ENCODE peak calls at places on chromosomes 3 and 15, in seven cellular contexts. N, E, D, J, T, V and B are unnamed samples. For H3K36me3, the result is how much of the 10 kb centered on the place peaks cover.

GRCh38 chr3:12948371-12948770 is 107.0 kb upstream of the RPL32 start:
- DNase-seq in J (no peak), E (no peak), V (no peak), N (no peak), D (no peak), T (peak), B (no peak)

GRCh38 chr3:15300318-15301078 is 31.9 kb downstream of the SH3BP5 start:
- DNase-seq in V (no peak), J (peak), E (peak), N (no peak), T (no peak), D (no peak), B (no peak)

GRCh38 chr15:61715082-61715481 is 345.2 kb downstream of the VPS13C start:
- DNase-seq in V (no peak), N (no peak), D (no peak), T (no peak), E (no peak), J (no peak), B (no peak)

GRCh38 chr3:51400169-51400568 is 9.1 kb downstream of the RBM15B start:
- DNase-seq in T (no peak), E (no peak), D (no peak), V (no peak), N (no peak), J (no peak), B (no peak)

GRCh38 chr15:30062881-30063280 is 19.9 kb upstream of the GOLGA8J start:
- DNase-seq in D (no peak), J (no peak), T (no peak), N (no peak), V (no peak), E (no peak), B (no peak)

GRCh38 chr3:101849714-101850326 is 506 bp downstream of the NFKBIZ start:
- DNase-seq in E (peak), J (peak), T (no peak), N (peak), V (peak), D (peak), B (peak)

GRCh38 chr3:85781806-85782205 is 823.0 kb downstream of the CADM2 start:
- DNase-seq in J (no peak), V (no peak), T (no peak), E (no peak), N (no peak), D (no peak), B (no peak)

GRCh38 chr3:182259579-182259978 is 533.7 kb upstream of the ATP11B start:
- DNase-seq in E (no peak), N (no peak), D (peak), J (peak), T (no peak), V (no peak), B (no peak)

GRCh38 chr15:51620647-51621046 is 1.9 kb downstream of the DMXL2 start:
- DNase-seq in E (no peak), J (no peak), N (no peak), V (no peak), D (no peak), T (no peak), B (no peak)

GRCh38 chr3:62028236-62028635 is 345.1 kb downstream of the FEZF2 start:
- DNase-seq in J (no peak), E (no peak), V (no peak), D (no peak), T (no peak), N (no peak), B (no peak)

GRCh38 chr15:71337197-71337845 is 222.1 kb downstream of the THSD4 start:
- DNase-seq in T (no peak), J (no peak), E (no peak), D (peak), N (no peak), V (peak), B (no peak)

GRCh38 chr15:99037646-99038045 is 30.1 kb upstream of the PGPEP1L start:
- DNase-seq in N (no peak), D (no peak), E (no peak), T (no peak), J (no peak), V (no peak), B (no peak)

GRCh38 chr3:12229896-12230295 is 59.0 kb upstream of the PPARG start:
- DNase-seq in J (no peak), N (no peak), V (peak), T (no peak), D (no peak), E (no peak), B (no peak)

GRCh38 chr3:16828815-16829214 is 55.9 kb upstream of the PLCL2 start:
- DNase-seq in D (peak), E (no peak), N (peak), T (peak), J (peak), V (no peak), B (peak)

GRCh38 chr3:45927881-45928280 is 15.4 kb upstream of the CXCR6 start:
- DNase-seq in J (no peak), D (no peak), N (no peak), E (no peak), V (no peak), T (no peak), B (no peak)

GRCh38 chr3:14331273-14331672 is 71.1 kb upstream of the SLC6A6 start:
- DNase-seq in T (no peak), V (no peak), J (no peak), E (no peak), D (no peak), N (no peak), B (peak)

GRCh38 chr15:45179221-45179985 is 8.4 kb downstream of the SHF start:
- DNase-seq in V (peak), N (peak), E (no peak), T (no peak), D (peak), J (peak), B (peak)

GRCh38 chr3:72591522-72592421 is 256.5 kb downstream of the SHQ1 start:
- DNase-seq in D (peak), V (no peak), E (no peak), N (no peak), J (peak), T (peak), B (peak)

GRCh38 chr3:141659821-141660597 is 78.1 kb upstream of the RNF7 start:
- DNase-seq in D (peak), N (no peak), E (peak), J (peak), V (peak), T (peak), B (peak)

GRCh38 chr3:112128843-112129727 is 4.0 kb downstream of the GCSAM start:
- DNase-seq in N (peak), D (peak), T (no peak), V (no peak), J (no peak), E (no peak), B (peak)

GRCh38 chr3:192122832-192123594 is 604.3 kb downstream of the FGF12 start:
- DNase-seq in T (no peak), N (no peak), J (no peak), E (no peak), D (peak), V (no peak), B (no peak)

GRCh38 chr3:138084196-138084595 is 31.2 kb downstream of the DZIP1L start:
- DNase-seq in J (no peak), D (no peak), V (no peak), N (no peak), E (no peak), T (no peak), B (no peak)

GRCh38 chr3:59517448-59517847 is 467.6 kb upstream of the CFAP20DC start:
- DNase-seq in E (no peak), V (no peak), J (no peak), T (no peak), N (no peak), D (no peak), B (no peak)

GRCh38 chr3:10292505-10293419 is at the start of gene GHRL:
- DNase-seq in D (no peak), V (no peak), T (peak), E (no peak), N (no peak), J (no peak), B (peak)

GRCh38 chr15:74378853-74379252 is 11.4 kb upstream of the CYP11A1 start:
- DNase-seq in D (no peak), J (no peak), V (no peak), T (peak), N (no peak), E (no peak), B (peak)

GRCh38 chr3:18390024-18390660 is 35.0 kb downstream of the SATB1 start:
- DNase-seq in V (no peak), D (no peak), T (no peak), E (no peak), N (no peak), J (no peak), B (no peak)

GRCh38 chr15:72179950-72180581 is 17.5 kb downstream of the GRAMD2A start:
- DNase-seq in E (no peak), J (no peak), N (no peak), D (peak), V (no peak), T (no peak), B (no peak)

GRCh38 chr15:84816694-84817460 is at the start of gene ALPK3:
- DNase-seq in J (no peak), V (no peak), E (peak), T (no peak), D (peak), N (no peak), B (no peak)

GRCh38 chr15:68888419-68888818 is 41.9 kb upstream of the SPESP1 start:
- DNase-seq in D (peak), N (peak), E (no peak), J (peak), V (no peak), T (no peak), B (no peak)

GRCh38 chr15:65355173-65355982 is 22.4 kb downstream of the IGDCC3 start:
- DNase-seq in J (no peak), D (peak), E (no peak), T (no peak), V (no peak), N (no peak), B (peak)

GRCh38 chr15:72184165-72184811 is 13.3 kb downstream of the GRAMD2A start:
- DNase-seq in V (peak), E (peak), T (no peak), N (no peak), D (peak), J (no peak), B (peak)

GRCh38 chr3:37492977-37493471 is 318.6 kb upstream of the LRRFIP2 start:
- DNase-seq in J (peak), E (no peak), D (no peak), N (no peak), T (no peak), V (no peak), B (no peak)

GRCh38 chr15:47333758-47334157 is 383.5 kb upstream of the SEMA6D start:
- DNase-seq in T (peak), V (no peak), J (no peak), N (no peak), D (no peak), E (no peak), B (peak)

GRCh38 chr3:192188218-192188835 is 539.0 kb downstream of the FGF12 start:
- DNase-seq in V (peak), E (peak), T (peak), D (peak), J (peak), N (peak), B (peak)

GRCh38 chr15:91289324-91289723 is 189.3 kb downstream of the SV2B start:
- DNase-seq in T (no peak), D (peak), E (no peak), V (no peak), N (no peak), J (peak), B (no peak)

DNA sequence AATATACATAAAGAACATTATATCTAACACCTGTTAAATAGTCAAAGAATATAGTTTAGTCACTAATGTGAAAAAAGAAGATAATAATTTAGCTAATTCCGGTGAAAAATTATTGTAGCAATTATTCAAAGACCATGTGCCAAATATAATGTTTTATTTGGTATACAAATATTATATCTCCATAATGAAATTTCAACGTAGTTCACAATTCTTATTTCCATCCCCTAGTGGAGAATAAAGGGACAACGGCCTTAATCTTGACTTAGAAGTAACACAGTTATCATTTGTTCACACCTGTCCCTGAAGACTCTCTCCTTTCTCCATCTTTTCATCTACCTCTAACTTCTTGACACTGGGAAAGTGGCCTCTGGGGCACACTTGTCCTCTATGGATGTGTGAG is 213.4 kb downstream of the ERC2 start:
- DNase-seq in N (no peak), T (no peak), E (no peak), D (peak), J (no peak), V (no peak), B (no peak)
- TF ChIP-seq CTCF in N (peak), T (peak), E (no peak), D (peak), J (no peak), V (no peak), B (peak)

GRCh38 chr3:177681852-177682251 is 484.6 kb upstream of the TBL1XR1 start:
- DNase-seq in T (no peak), N (no peak), E (no peak), J (no peak), V (no peak), D (no peak), B (no peak)

GRCh38 chr3:177680442-177680821 is 483.1 kb upstream of the TBL1XR1 start:
- DNase-seq in V (no peak), E (no peak), N (no peak), T (no peak), J (no peak), D (no peak), B (no peak)

GRCh38 chr3:177679568-177680441 is 482.5 kb upstream of the TBL1XR1 start:
- DNase-seq in D (no peak), J (peak), E (peak), N (peak), V (no peak), T (peak), B (no peak)

GRCh38 chr3:177683619-177684018 is 486.3 kb upstream of the TBL1XR1 start:
- DNase-seq in D (no peak), E (no peak), T (no peak), J (no peak), V (no peak), N (no peak), B (no peak)

DNA sequence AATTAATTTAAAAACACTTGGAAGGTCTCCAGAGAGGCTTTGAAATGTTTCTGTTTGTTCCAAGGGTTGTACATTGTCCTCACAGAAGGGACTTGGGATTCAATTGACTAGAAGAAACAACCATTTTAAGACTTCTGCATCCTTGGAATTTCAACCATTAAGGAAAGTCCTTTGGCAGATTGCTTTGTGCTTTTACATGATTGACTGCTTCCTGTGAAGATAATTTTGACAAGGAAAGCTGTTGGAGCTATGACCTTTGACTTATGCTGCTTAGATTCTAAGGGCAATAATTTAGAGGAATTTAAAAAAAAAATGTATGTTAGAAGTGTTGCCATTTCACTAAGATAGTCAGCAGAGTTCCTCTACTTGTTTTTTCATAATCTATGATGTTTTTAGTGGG is 483.9 kb upstream of the TBL1XR1 start:
- DNase-seq in N (no peak), E (no peak), J (no peak), T (no peak), D (no peak), V (no peak), B (no peak)
- H3K4me3 ChIP-seq in N (no peak), E (no peak), J (no peak), T (no peak), D (no peak), V (no peak), B (no peak)

GRCh38 chr3:183845090-183845489 is 19.7 kb upstream of the MAP6D1 start:
- DNase-seq in E (no peak), T (no peak), N (no peak), J (no peak), V (no peak), D (no peak), B (no peak)
- H3K36me3 ChIP-seq in E (half or more), T (under half), N (under half), J (half or more), V (half or more), D (under half), B (under half)

GRCh38 chr3:27022096-27022761 is 347.0 kb downstream of the NEK10 start:
- DNase-seq in N (no peak), D (peak), T (no peak), E (no peak), V (no peak), J (no peak), B (no peak)
- TF ChIP-seq CTCF in N (peak), D (peak), T (no peak), E (no peak), V (no peak), J (no peak), B (no peak)

GRCh38 chr15:75902129-75902557 is 1.5 kb upstream of the FBXO22 start:
- DNase-seq in N (no peak), J (peak), V (no peak), T (no peak), D (peak), E (no peak), B (peak)
- H3K4me3 ChIP-seq in N (no peak), J (no peak), V (no peak), T (no peak), D (peak), E (no peak), B (no peak)

DNA sequence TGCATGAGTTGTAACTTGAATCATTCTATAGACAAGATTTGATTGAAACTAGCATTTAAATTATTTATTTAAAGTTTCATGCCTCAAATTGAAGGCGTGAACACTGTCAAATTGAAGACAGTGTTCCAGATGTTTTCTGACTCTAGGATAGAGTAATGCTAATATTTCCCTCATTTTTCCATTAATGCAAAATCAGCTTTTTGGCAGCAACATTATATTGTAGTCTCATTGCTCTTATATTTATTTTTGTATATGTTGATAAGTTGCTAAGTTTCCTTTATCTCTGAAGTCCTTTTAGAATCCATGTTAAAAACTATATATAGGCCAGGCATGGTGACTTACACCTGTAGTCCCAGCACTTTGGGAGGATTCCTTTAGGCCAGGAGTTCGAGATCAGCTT is 4.8 kb downstream of the FANCI start:
- DNase-seq in E (no peak), D (no peak), T (no peak), V (no peak), J (no peak), N (no peak), B (no peak)
- H3K36me3 ChIP-seq in E (under half), D (under half), T (under half), V (under half), J (half or more), N (under half), B (under half)

GRCh38 chr15:88805031-88805780 is 2.0 kb downstream of the ACAN start:
- DNase-seq in D (no peak), V (no peak), T (no peak), N (peak), J (no peak), E (no peak), B (no peak)
- TF ChIP-seq CTCF in D (peak), V (no peak), T (no peak), N (peak), J (no peak), E (no peak), B (no peak)